ENCODE peak calls at places on chromosomes 4 and X, in seven cellular contexts. S, E, I, K, G, Q and W are unnamed samples.

GRCh38 chr4:2292679-2293108 is 30.8 kb upstream of the MXD4 start:
- DNase-seq in S (no peak), E (no peak), I (no peak), K (no peak), G (peak), Q (no peak), W (no peak)

GRCh38 chrX:11446331-11446730 is 153.1 kb downstream of the AMELX start:
- DNase-seq in S (no peak), E (no peak), I (no peak), K (no peak), G (peak), Q (no peak), W (no peak)

GRCh38 chr4:101201421-101201820 is 145.9 kb downstream of the PPP3CA start:
- DNase-seq in S (no peak), E (no peak), I (no peak), K (no peak), G (peak), Q (no peak), W (no peak)

GRCh38 chrX:17007134-17007768 is 60.8 kb downstream of the REPS2 start:
- DNase-seq in S (peak), E (no peak), I (no peak), K (no peak), G (peak), Q (no peak), W (no peak)

GRCh38 chr4:6548201-6548881 is 26.6 kb upstream of the MAN2B2 start:
- DNase-seq in S (peak), E (no peak), I (no peak), K (no peak), G (peak), Q (no peak), W (no peak)

GRCh38 chrX:20863649-20864048 is 510.6 kb upstream of the CNKSR2 start:
- DNase-seq in S (no peak), E (no peak), I (no peak), K (no peak), G (no peak), Q (no peak), W (no peak)

GRCh38 chr4:47641755-47642154 is 156.7 kb downstream of the ATP10D start:
- DNase-seq in S (no peak), E (no peak), I (peak), K (no peak), G (peak), Q (no peak), W (no peak)

GRCh38 chr4:44447563-44448504 is 775 bp downstream of the KCTD8 start:
- DNase-seq in S (peak), E (no peak), I (peak), K (peak), G (peak), Q (no peak), W (no peak)

GRCh38 chrX:37904833-37905232 is 57.5 kb upstream of the DYNLT3 start:
- DNase-seq in S (no peak), E (no peak), I (no peak), K (no peak), G (no peak), Q (no peak), W (no peak)

GRCh38 chr4:183971938-183972490 is 66.9 kb downstream of the STOX2 start:
- DNase-seq in S (no peak), E (no peak), I (no peak), K (no peak), G (no peak), Q (no peak), W (no peak)

GRCh38 chr4:170423137-170423536 is 333.4 kb upstream of the AADAT start:
- DNase-seq in S (no peak), E (no peak), I (no peak), K (no peak), G (peak), Q (no peak), W (no peak)

GRCh38 chr4:25308761-25309160 is 3.8 kb upstream of the ZCCHC4 start:
- DNase-seq in S (no peak), E (no peak), I (no peak), K (no peak), G (peak), Q (no peak), W (no peak)

GRCh38 chr4:120156115-120156718 is 89.6 kb upstream of the MAD2L1 start:
- DNase-seq in S (peak), E (no peak), I (peak), K (no peak), G (peak), Q (peak), W (peak)

GRCh38 chrX:100373673-100374072 is 36.4 kb downstream of the PCDH19 start:
- DNase-seq in S (no peak), E (no peak), I (no peak), K (no peak), G (no peak), Q (no peak), W (no peak)

GRCh38 chr4:158875026-158875425 is 106.2 kb downstream of the FNIP2 start:
- DNase-seq in S (no peak), E (no peak), I (no peak), K (no peak), G (no peak), Q (no peak), W (no peak)

GRCh38 chr4:153572609-153573008 is 106.4 kb downstream of the TMEM131L start:
- DNase-seq in S (no peak), E (no peak), I (no peak), K (no peak), G (no peak), Q (no peak), W (no peak)

GRCh38 chrX:119648421-119648775 is 42.2 kb upstream of the NKRF start:
- DNase-seq in S (no peak), E (no peak), I (no peak), K (no peak), G (no peak), Q (no peak), W (no peak)

GRCh38 chr4:8771258-8771590 is 100.4 kb downstream of the HMX1 start:
- DNase-seq in S (no peak), E (no peak), I (no peak), K (no peak), G (no peak), Q (no peak), W (no peak)

GRCh38 chrX:48558270-48558669 is 16.0 kb upstream of the RBM3 start:
- DNase-seq in S (no peak), E (no peak), I (no peak), K (no peak), G (peak), Q (no peak), W (no peak)

GRCh38 chrX:20664774-20665173 is 398.1 kb upstream of the RPS6KA3 start:
- DNase-seq in S (peak), E (no peak), I (no peak), K (no peak), G (no peak), Q (no peak), W (no peak)

GRCh38 chr4:7970031-7970946 is 30.6 kb upstream of the AFAP1 start:
- DNase-seq in S (no peak), E (no peak), I (no peak), K (no peak), G (no peak), Q (peak), W (peak)